ENCODE peak calls at places on chromosomes 3 and 15, in eight cellular contexts. A, N, H, V, R, Y, J and U are unnamed samples.

GRCh38 chr15:27244047-27244446 is 273.1 kb downstream of the GABRG3 start:
- DNase-seq in H (no peak), R (no peak), A (no peak), Y (no peak), N (no peak), J (no peak), V (no peak), U (no peak)

GRCh38 chr3:49339593-49339946 is 283 bp downstream of the USP4 start:
- DNase-seq in A (no peak), V (no peak), R (no peak), N (peak), Y (no peak), J (no peak), H (no peak), U (peak)

GRCh38 chr3:48013288-48013980 is 2.8 kb downstream of the MAP4 start:
- DNase-seq in R (peak), A (no peak), Y (no peak), H (peak), J (no peak), N (no peak), V (peak), U (no peak)

GRCh38 chr3:66499881-66500574 is 794 bp downstream of the LRIG1 start:
- DNase-seq in A (no peak), V (peak), H (no peak), N (peak), R (peak), J (peak), Y (peak), U (peak)

GRCh38 chr3:193974591-193974990 is 161.4 kb upstream of the HES1 start:
- DNase-seq in N (no peak), Y (no peak), H (no peak), J (no peak), V (no peak), R (no peak), A (no peak), U (no peak)

GRCh38 chr3:18423401-18424212 is 1.5 kb downstream of the SATB1 start:
- DNase-seq in V (peak), Y (no peak), A (peak), J (no peak), N (no peak), H (peak), R (peak), U (peak)

GRCh38 chr3:4889896-4890295 is 89.3 kb upstream of the BHLHE40 start:
- DNase-seq in V (no peak), J (no peak), H (no peak), Y (no peak), R (no peak), A (no peak), N (no peak), U (no peak)

GRCh38 chr3:179446501-179446900 is 4.8 kb downstream of the GNB4 start:
- DNase-seq in N (no peak), H (peak), R (no peak), Y (no peak), J (no peak), V (no peak), A (no peak), U (no peak)

GRCh38 chr15:101017935-101018849 is 99.0 kb downstream of the LRRK1 start:
- DNase-seq in N (no peak), V (peak), Y (no peak), A (no peak), J (no peak), H (no peak), R (no peak), U (no peak)

GRCh38 chr3:158991146-158991705 is 189.4 kb downstream of the MFSD1 start:
- DNase-seq in A (no peak), N (no peak), V (no peak), Y (no peak), R (no peak), J (no peak), H (peak), U (no peak)

GRCh38 chr3:49771340-49771938 is 14.9 kb downstream of the IP6K1 start:
- DNase-seq in V (no peak), J (no peak), N (no peak), R (no peak), H (peak), A (no peak), Y (no peak), U (no peak)

GRCh38 chr3:149971403-149972075 is 844 bp upstream of the PFN2 start:
- DNase-seq in A (peak), Y (peak), N (peak), R (peak), J (peak), H (peak), V (peak), U (peak)

GRCh38 chr15:78455749-78456148 is 17.7 kb downstream of the IREB2 start:
- DNase-seq in V (peak), H (no peak), N (peak), R (peak), A (no peak), J (no peak), Y (no peak), U (no peak)

GRCh38 chr3:197376735-197377555 is 78.5 kb upstream of the DLG1 start:
- DNase-seq in A (no peak), H (no peak), Y (no peak), J (no peak), R (no peak), N (no peak), V (no peak), U (no peak)

GRCh38 chr15:75817151-75817935 is 25.9 kb upstream of the UBE2Q2 start:
- DNase-seq in R (no peak), Y (no peak), A (no peak), V (no peak), H (no peak), N (no peak), J (no peak), U (no peak)

GRCh38 chr3:110344897-110345767 is 726.5 kb upstream of the NECTIN3 start:
- DNase-seq in R (no peak), J (no peak), Y (peak), V (no peak), N (no peak), A (no peak), H (no peak), U (no peak)

GRCh38 chr15:82680200-82681102 is 29.2 kb downstream of the AP3B2 start:
- DNase-seq in N (peak), Y (peak), V (peak), A (no peak), R (peak), H (peak), J (peak), U (no peak)

GRCh38 chr3:106811376-106811775 is 565.9 kb upstream of the CCDC54 start:
- DNase-seq in Y (no peak), A (no peak), R (no peak), H (peak), N (no peak), V (no peak), J (no peak), U (no peak)

GRCh38 chr3:109825971-109826810 is 488.8 kb upstream of the DPPA4 start:
- DNase-seq in A (no peak), V (no peak), N (no peak), R (no peak), Y (no peak), H (no peak), J (no peak), U (no peak)

GRCh38 chr3:32532434-32532833 is 29.8 kb upstream of the CMTM6 start:
- DNase-seq in N (no peak), R (no peak), V (no peak), H (no peak), A (no peak), Y (no peak), J (no peak), U (no peak)
- H3K27ac ChIP-seq in N (no peak), R (no peak), V (no peak), H (no peak), A (no peak), Y (no peak), J (no peak), U (no peak)

DNA sequence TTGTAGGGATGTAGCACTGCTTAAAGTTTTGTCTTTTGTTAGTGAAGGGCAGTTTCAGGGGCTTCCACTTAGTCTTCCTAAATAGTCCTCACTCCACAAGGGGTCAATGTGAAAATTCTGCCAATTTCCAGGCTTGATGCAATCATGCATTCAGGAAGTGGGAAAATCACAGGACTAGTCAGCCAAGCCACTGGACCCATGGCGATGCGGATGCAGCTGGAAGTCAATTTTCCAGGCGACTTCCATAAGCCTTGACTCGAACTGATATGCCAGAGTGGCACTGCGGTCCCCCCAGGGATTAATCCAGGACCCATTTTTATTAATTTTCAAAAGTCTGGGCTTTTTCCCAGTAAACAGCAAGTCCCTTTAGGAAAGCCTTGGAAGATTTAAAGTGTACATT is 26.1 kb downstream of the GBE1 start:
- DNase-seq in H (peak), A (no peak), N (no peak), J (no peak), R (no peak), Y (no peak), V (no peak), U (no peak)
- H3K27ac ChIP-seq in H (peak), A (no peak), N (peak), J (no peak), R (no peak), Y (peak), V (no peak), U (no peak)

GRCh38 chr3:192933779-192934456 is 16.3 kb upstream of the MB21D2 start:
- DNase-seq in N (no peak), H (peak), R (no peak), A (no peak), J (no peak), Y (no peak), V (no peak), U (no peak)
- H3K27ac ChIP-seq in N (no peak), H (peak), R (no peak), A (no peak), J (no peak), Y (no peak), V (no peak), U (no peak)

GRCh38 chr3:152319256-152319655 is 50.5 kb downstream of the MBNL1 start:
- DNase-seq in H (no peak), R (no peak), J (no peak), A (no peak), Y (no peak), V (no peak), N (no peak), U (no peak)

GRCh38 chr3:152321806-152322377 is 53.2 kb downstream of the MBNL1 start:
- DNase-seq in A (no peak), R (no peak), J (no peak), Y (no peak), V (no peak), N (no peak), H (no peak), U (no peak)

GRCh38 chr3:152322756-152323155 is 54.0 kb downstream of the MBNL1 start:
- DNase-seq in J (no peak), Y (no peak), H (no peak), R (no peak), N (no peak), A (no peak), V (no peak), U (no peak)

GRCh38 chr3:152320201-152320617 is 51.5 kb downstream of the MBNL1 start:
- DNase-seq in J (no peak), Y (no peak), A (no peak), V (no peak), N (no peak), H (peak), R (no peak), U (no peak)

GRCh38 chr3:152321321-152321720 is 52.6 kb downstream of the MBNL1 start:
- DNase-seq in V (no peak), N (no peak), R (no peak), J (no peak), A (no peak), H (no peak), Y (no peak), U (no peak)
- H3K27ac ChIP-seq in V (peak), N (peak), R (peak), J (no peak), A (no peak), H (no peak), Y (no peak), U (peak)